ENCODE peak calls at places on chromosome 19, in ten cellular contexts. T is T-helper 1 cell; Y is effector CD4-positive, alpha-beta T cell; X is H9; J is body of pancreas; R is NCI-H1092 treated with DMSO at 0.1 percent for 48 hours; V is psoas muscle; F is neuronal stem cell; U is activated naive CD4-positive, alpha-beta T cell treated with Interleukin-2 at 50 U/mL for 16 hours; Z is HS-5. C is an unnamed sample.

GRCh38 chr19:49133621-49134454 is 14.5 kb downstream of the PPFIA3 start:
- DNase-seq in T (no peak), Y (no peak), X (peak), J (peak), R (no peak), V (no peak), F (no peak), U (peak), Z (no peak), C (no peak)

GRCh38 chr19:45790942-45791341 is 1.7 kb downstream of the DMWD start:
- DNase-seq in T (no peak), Y (no peak), X (no peak), J (peak), R (no peak), V (no peak), F (no peak), U (peak), Z (no peak), C (no peak)

GRCh38 chr19:43784981-43785808 is 4.4 kb upstream of the KCNN4 start:
- DNase-seq in T (no peak), Y (peak), X (peak), J (peak), R (peak), V (no peak), F (peak), U (peak), Z (peak), C (peak)

GRCh38 chr19:41401483-41401882 is 3.9 kb downstream of the BCKDHA start:
- DNase-seq in T (no peak), Y (no peak), X (no peak), J (no peak), R (no peak), V (no peak), F (no peak), U (no peak), Z (no peak), C (no peak)

GRCh38 chr19:45492627-45493470 is 4.0 kb downstream of the RTN2 start:
- DNase-seq in T (no peak), Y (no peak), X (peak), J (peak), R (no peak), V (peak), F (no peak), U (no peak), Z (no peak), C (no peak)

GRCh38 chr19:48344892-48345291 is 18.8 kb downstream of the TMEM143 start:
- DNase-seq in T (no peak), Y (no peak), X (no peak), J (no peak), R (no peak), V (no peak), F (no peak), U (no peak), Z (no peak), C (no peak)

GRCh38 chr19:18386543-18387251 is 739 bp downstream of the GDF15 start:
- DNase-seq in T (no peak), Y (no peak), X (no peak), J (no peak), R (no peak), V (no peak), F (no peak), U (no peak), Z (no peak), C (no peak)

GRCh38 chr19:1554968-1555801 is 12.9 kb downstream of the MEX3D start:
- DNase-seq in T (no peak), Y (no peak), X (no peak), J (no peak), R (no peak), V (no peak), F (no peak), U (no peak), Z (no peak), C (no peak)

GRCh38 chr19:283395-283794 is 7.8 kb downstream of the PLPP2 start:
- DNase-seq in T (no peak), Y (no peak), X (no peak), J (no peak), R (no peak), V (peak), F (no peak), U (no peak), Z (no peak), C (peak)

GRCh38 chr19:11410682-11411081 is 8.4 kb downstream of the RGL3 start:
- DNase-seq in T (no peak), Y (no peak), X (no peak), J (no peak), R (no peak), V (no peak), F (no peak), U (no peak), Z (peak), C (no peak)

GRCh38 chr19:54279441-54279962 is 1.4 kb downstream of the LILRB2 start:
- DNase-seq in T (no peak), Y (no peak), X (no peak), J (no peak), R (no peak), V (no peak), F (no peak), U (no peak), Z (no peak), C (no peak)

GRCh38 chr19:8323781-8324185 is 2.5 kb downstream of the RPS28 start:
- DNase-seq in T (no peak), Y (no peak), X (no peak), J (no peak), R (no peak), V (peak), F (no peak), U (peak), Z (no peak), C (no peak)

GRCh38 chr19:18675779-18676178 is 7.7 kb upstream of the CRTC1 start:
- DNase-seq in T (no peak), Y (no peak), X (peak), J (no peak), R (peak), V (no peak), F (no peak), U (no peak), Z (no peak), C (no peak)

GRCh38 chr19:32373614-32374295 is 28.3 kb downstream of the ZNF507 start:
- DNase-seq in T (no peak), Y (no peak), X (no peak), J (peak), R (peak), V (no peak), F (no peak), U (no peak), Z (peak), C (no peak)

GRCh38 chr19:32675720-32676185 is at the start of gene RGS9BP:
- DNase-seq in T (peak), Y (peak), X (peak), J (peak), R (peak), V (peak), F (peak), U (peak), Z (peak), C (peak)

GRCh38 chr19:4536798-4537197 is 1.8 kb upstream of the PLIN5 start:
- DNase-seq in T (no peak), Y (no peak), X (no peak), J (peak), R (no peak), V (no peak), F (no peak), U (no peak), Z (no peak), C (no peak)

GRCh38 chr19:10961073-10961762 is 388 bp downstream of the SMARCA4 start:
- DNase-seq in T (no peak), Y (no peak), X (peak), J (peak), R (no peak), V (peak), F (peak), U (no peak), Z (no peak), C (peak)

GRCh38 chr19:48588670-48589399 is 17.7 kb upstream of the SPACA4 start:
- DNase-seq in T (peak), Y (peak), X (peak), J (peak), R (peak), V (peak), F (peak), U (peak), Z (peak), C (peak)

GRCh38 chr19:35299523-35300339 is 7.8 kb downstream of the MAG start:
- DNase-seq in T (no peak), Y (no peak), X (peak), J (no peak), R (no peak), V (no peak), F (no peak), U (no peak), Z (no peak), C (no peak)

GRCh38 chr19:2887391-2887914 is 13.3 kb upstream of the ZNF57 start:
- DNase-seq in T (no peak), Y (no peak), X (peak), J (peak), R (peak), V (no peak), F (no peak), U (no peak), Z (peak), C (no peak)

GRCh38 chr19:5504115-5504514 is 48.9 kb downstream of the ZNRF4 start:
- DNase-seq in T (no peak), Y (no peak), X (peak), J (no peak), R (no peak), V (no peak), F (no peak), U (no peak), Z (no peak), C (no peak)

GRCh38 chr19:41702208-41702651 is 6.2 kb upstream of the CEACAM5 start:
- DNase-seq in T (no peak), Y (no peak), X (no peak), J (no peak), R (no peak), V (no peak), F (no peak), U (no peak), Z (peak), C (no peak)

GRCh38 chr19:40831502-40832430 is 18.5 kb downstream of the CYP2A6 start:
- DNase-seq in T (no peak), Y (no peak), X (no peak), J (peak), R (no peak), V (no peak), F (no peak), U (no peak), Z (peak), C (no peak)

GRCh38 chr19:15195381-15195964 is 5.3 kb downstream of the NOTCH3 start:
- DNase-seq in T (no peak), Y (no peak), X (peak), J (peak), R (peak), V (peak), F (peak), U (no peak), Z (no peak), C (peak)

GRCh38 chr19:6352381-6353165 is 8.8 kb upstream of the CLPP start:
- DNase-seq in T (no peak), Y (no peak), X (no peak), J (no peak), R (no peak), V (no peak), F (no peak), U (no peak), Z (no peak), C (no peak)

GRCh38 chr19:5355693-5356092 is 15.1 kb upstream of the PTPRS start:
- DNase-seq in T (no peak), Y (no peak), X (no peak), J (no peak), R (no peak), V (no peak), F (no peak), U (no peak), Z (no peak), C (no peak)

GRCh38 chr19:37332839-37333238 is 38.1 kb upstream of the ZNF527 start:
- DNase-seq in T (no peak), Y (no peak), X (no peak), J (no peak), R (no peak), V (no peak), F (no peak), U (no peak), Z (no peak), C (no peak)

GRCh38 chr19:32613008-32613407 is 32.0 kb downstream of the PDCD5 start:
- DNase-seq in T (no peak), Y (no peak), X (no peak), J (no peak), R (no peak), V (no peak), F (no peak), U (no peak), Z (no peak), C (no peak)

C was measured in posterior vena cava.